ENCODE peak calls at places on chromosomes 16 and 17, in six cellular contexts. O, N, J, L, Z and T are unnamed samples.

GRCh38 chr16:5415123-5415522 is 317.5 kb upstream of the EEF2KMT start:
- DNase-seq in O (no peak), N (no peak), J (no peak), L (no peak), Z (no peak), T (no peak)

GRCh38 chr17:31559647-31560501 is 168.4 kb downstream of the RAB11FIP4 start:
- DNase-seq in O (no peak), N (no peak), J (no peak), L (peak; percentile 50), Z (peak; percentile 56), T (no peak)

GRCh38 chr17:28991779-28992178 is 14.1 kb downstream of the SEZ6 start:
- DNase-seq in O (no peak), N (no peak), J (no peak), L (no peak), Z (no peak), T (no peak)

GRCh38 chr16:78704421-78704820 is 605.0 kb downstream of the WWOX start:
- DNase-seq in O (no peak), N (no peak), J (no peak), L (no peak), Z (no peak), T (no peak)

GRCh38 chr16:88437367-88437964 is 15.6 kb upstream of the ZFPM1 start:
- DNase-seq in O (peak; percentile 72), N (no peak), J (peak; percentile 69), L (peak; percentile 32), Z (peak; percentile 17), T (peak; percentile 62)

GRCh38 chr17:6456914-6457687 is 12.8 kb downstream of the PIMREG start:
- DNase-seq in O (no peak), N (no peak), J (no peak), L (peak; percentile 70), Z (peak; percentile 41), T (no peak)

GRCh38 chr17:78226752-78227454 is 4.5 kb upstream of the TMEM235 start:
- DNase-seq in O (no peak), N (no peak), J (no peak), L (no peak), Z (peak; percentile 65), T (no peak)

GRCh38 chr17:69300222-69300621 is 26.7 kb downstream of the ABCA5 start:
- DNase-seq in O (no peak), N (no peak), J (no peak), L (peak; percentile 58), Z (no peak), T (no peak)

GRCh38 chr17:2058521-2059124 is 3.7 kb downstream of the HIC1 start:
- DNase-seq in O (no peak), N (no peak), J (no peak), L (peak; percentile 90), Z (no peak), T (peak; percentile 80)

GRCh38 chr17:46958192-46958591 is 20.9 kb downstream of the RPRML start:
- DNase-seq in O (no peak), N (no peak), J (no peak), L (peak; percentile 5), Z (no peak), T (no peak)

GRCh38 chr17:66451188-66452149 is 149.1 kb downstream of the PRKCA start:
- DNase-seq in O (no peak), N (no peak), J (peak; percentile 55), L (no peak), Z (no peak), T (no peak)

GRCh38 chr16:86481607-86482006 is 28.7 kb upstream of the FOXF1 start:
- DNase-seq in O (no peak), N (no peak), J (no peak), L (no peak), Z (no peak), T (no peak)

GRCh38 chr17:4004517-4005295 is 40.5 kb upstream of the ATP2A3 start:
- DNase-seq in O (peak; percentile 51), N (no peak), J (peak; percentile 79), L (peak; percentile 33), Z (peak; percentile 49), T (peak; percentile 63)

GRCh38 chr17:76273435-76273921 is 8.3 kb downstream of the UBALD2 start:
- DNase-seq in O (no peak), N (no peak), J (no peak), L (no peak), Z (no peak), T (no peak)

GRCh38 chr16:22694887-22695382 is 119.0 kb upstream of the HS3ST2 start:
- DNase-seq in O (no peak), N (no peak), J (no peak), L (peak; percentile 82), Z (no peak), T (no peak)

GRCh38 chr16:55912022-55912421 is 36.8 kb upstream of the CES5A start:
- DNase-seq in O (no peak), N (no peak), J (no peak), L (no peak), Z (no peak), T (no peak)

GRCh38 chr17:48626470-48627241 is 498 bp upstream of the HOXB9 start:
- DNase-seq in O (no peak), N (no peak), J (peak; percentile 88), L (no peak), Z (peak; percentile 22), T (peak; percentile 51)

GRCh38 chr16:86665319-86665675 is 86.9 kb downstream of the FOXL1 start:
- DNase-seq in O (no peak), N (no peak), J (no peak), L (peak; percentile 95), Z (no peak), T (no peak)

GRCh38 chr17:44992242-44992939 is 24.3 kb upstream of the C1QL1 start:
- DNase-seq in O (no peak), N (no peak), J (no peak), L (no peak), Z (no peak), T (no peak)

GRCh38 chr16:1333149-1333812 is at the start of gene BAIAP3:
- DNase-seq in O (no peak), N (no peak), J (no peak), L (peak; percentile 29), Z (no peak), T (peak; percentile 54)

GRCh38 chr17:867896-868489 is 85.8 kb downstream of the MRM3 start:
- DNase-seq in O (no peak), N (no peak), J (no peak), L (no peak), Z (no peak), T (no peak)

GRCh38 chr16:49022351-49022963 is 259.2 kb downstream of the CBLN1 start:
- DNase-seq in O (no peak), N (no peak), J (no peak), L (no peak), Z (no peak), T (no peak)

GRCh38 chr17:3794890-3795757 is 5.9 kb downstream of the ITGAE start:
- DNase-seq in O (no peak), N (no peak), J (no peak), L (peak; percentile 64), Z (no peak), T (peak; percentile 76)

GRCh38 chr16:85286970-85287814 is 174.9 kb upstream of the CIBAR2 start:
- DNase-seq in O (no peak), N (no peak), J (no peak), L (peak; percentile 32), Z (no peak), T (no peak)

GRCh38 chr17:80284631-80285030 is 24.0 kb downstream of the RNF213 start:
- DNase-seq in O (no peak), N (no peak), J (no peak), L (no peak), Z (no peak), T (no peak)
- TF ChIP-seq CTCF in O (no peak), N (no peak), J (no peak), L (no peak), Z (no peak), T (no peak)

DNA sequence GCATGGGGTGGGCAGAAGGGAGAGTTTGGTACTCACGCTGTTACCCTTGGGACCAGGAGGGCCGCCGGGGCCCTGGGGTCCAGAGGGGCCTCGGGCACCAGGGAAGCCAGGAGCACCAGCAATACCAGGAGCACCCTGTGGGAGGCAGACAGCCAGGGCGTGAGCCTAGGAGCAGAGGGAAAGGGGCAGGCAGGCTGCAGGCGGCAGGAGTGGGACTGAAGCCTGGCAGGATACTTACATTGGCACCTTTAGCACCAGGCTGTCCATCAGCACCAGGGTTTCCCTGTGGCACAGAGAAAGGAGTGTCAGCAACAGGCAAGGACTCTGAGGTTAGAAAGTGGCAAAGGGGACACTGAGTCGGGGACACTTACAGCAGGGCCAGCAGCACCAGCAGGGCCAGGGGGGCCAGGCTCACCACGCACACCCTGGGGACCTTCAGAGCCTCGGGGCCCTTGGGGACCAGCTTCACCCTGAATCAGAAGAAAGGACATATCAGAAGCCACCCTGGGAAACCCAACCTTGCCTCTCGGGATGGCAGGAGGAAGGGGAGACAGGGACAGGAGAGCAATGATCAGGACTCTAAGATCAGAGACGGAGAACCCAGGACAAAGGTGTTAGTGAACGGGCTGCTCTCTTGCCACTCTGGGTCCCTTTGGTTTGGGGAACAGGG is 6.1 kb downstream of the COL1A1 start:
- DNase-seq in O (no peak), N (no peak), J (no peak), L (peak; percentile 68), Z (no peak), T (no peak)
- TF ChIP-seq CTCF in O (no peak), N (peak; percentile 26), J (peak; percentile 5), L (peak; percentile 58), Z (no peak), T (no peak)

DNA sequence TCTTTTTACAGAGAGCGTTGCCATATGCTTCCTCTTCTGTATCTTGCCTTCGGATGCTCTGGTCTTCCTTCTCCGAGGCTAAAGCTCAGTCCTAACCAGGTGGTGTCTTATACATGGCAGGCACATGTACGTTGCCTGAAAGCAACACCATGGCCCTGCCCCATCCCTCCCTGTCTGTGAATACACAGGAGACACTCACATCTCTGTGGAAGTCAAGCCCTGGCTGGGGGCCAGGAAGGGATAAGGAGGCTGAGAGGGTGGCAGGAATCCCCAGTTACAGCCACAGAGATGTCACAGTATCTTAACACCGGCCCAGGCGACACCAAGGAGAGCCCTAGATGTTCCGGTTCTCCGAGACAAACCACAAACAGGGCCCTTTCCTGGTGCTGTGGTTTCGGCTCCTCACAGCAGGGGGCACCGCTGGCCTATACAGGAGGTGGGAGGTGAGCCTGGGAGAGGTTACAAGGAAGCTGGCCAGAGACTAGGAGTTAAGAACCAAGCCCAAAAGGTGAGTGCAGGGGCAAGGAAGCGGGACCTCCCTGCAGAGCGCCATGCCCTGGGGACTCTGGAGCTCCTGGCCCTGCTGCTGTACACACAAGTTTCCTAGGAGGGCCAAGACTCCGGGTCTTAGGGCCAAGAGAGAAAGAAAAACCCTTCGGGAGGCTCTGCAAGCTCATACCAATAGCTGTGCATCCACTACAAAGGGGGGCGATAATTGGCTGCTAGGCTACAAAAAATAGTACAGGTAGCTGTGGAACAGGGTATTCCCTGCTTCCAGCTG is 41.7 kb downstream of the SRL start:
- DNase-seq in O (peak; percentile 55), N (no peak), J (peak; percentile 73), L (peak; percentile 77), Z (peak; percentile 62), T (no peak)
- TF ChIP-seq CTCF in O (peak; percentile 70), N (peak; percentile 35), J (peak; percentile 88), L (peak; percentile 90), Z (peak; percentile 83), T (no peak)

GRCh38 chr16:23900480-23901177 is 64.8 kb downstream of the PRKCB start:
- DNase-seq in O (no peak), N (no peak), J (no peak), L (no peak), Z (no peak), T (no peak)

GRCh38 chr16:23902223-23903000 is 66.6 kb downstream of the PRKCB start:
- DNase-seq in O (no peak), N (no peak), J (no peak), L (no peak), Z (no peak), T (no peak)

GRCh38 chr16:23901178-23902131 is 65.7 kb downstream of the PRKCB start:
- DNase-seq in O (no peak), N (no peak), J (no peak), L (no peak), Z (peak; percentile 80), T (no peak)

GRCh38 chr16:23898682-23899430 is 63.1 kb downstream of the PRKCB start:
- DNase-seq in O (no peak), N (no peak), J (no peak), L (no peak), Z (no peak), T (no peak)

GRCh38 chr16:23899869-23900268 is 64.1 kb downstream of the PRKCB start:
- DNase-seq in O (no peak), N (no peak), J (no peak), L (no peak), Z (no peak), T (no peak)
- TF ChIP-seq CTCF in O (no peak), N (no peak), J (no peak), L (no peak), Z (no peak), T (no peak)